ENCODE peak calls at places on chromosomes 2 and 18, in five cellular contexts. F is K562, I is GM12878, R is HepG2, X is H1. T is an unnamed sample.

GRCh38 chr2:149765636-149766035 is 178.1 kb upstream of the MMADHC start:
- DNase-seq in F (no peak), X (no peak), I (no peak), R (no peak), T (no peak)

GRCh38 chr2:16546128-16546754 is 119.4 kb downstream of the CYRIA start:
- DNase-seq in F (peak; percentile 64), R (peak; percentile 64), X (no peak), I (no peak), T (no peak)

GRCh38 chr18:66560092-66560491 is 43.8 kb downstream of the CDH19 start:
- DNase-seq in R (peak; percentile 34), X (no peak), I (no peak), F (no peak), T (no peak)

GRCh38 chr18:61980355-61980754 is 87.5 kb upstream of the RNF152 start:
- DNase-seq in I (no peak), F (no peak), R (no peak), X (no peak), T (no peak)

GRCh38 chr2:9091819-9092218 is 88.3 kb upstream of the MBOAT2 start:
- DNase-seq in X (no peak), F (no peak), R (no peak), I (no peak), T (no peak)

GRCh38 chr2:182359027-182360011 is 67.5 kb downstream of the PDE1A start:
- DNase-seq in I (no peak), X (no peak), R (no peak), F (no peak), T (no peak)

GRCh38 chr18:8507361-8507760 is 101.9 kb upstream of the RAB12 start:
- DNase-seq in F (peak; percentile 44), X (peak; percentile 46), R (peak; percentile 13), I (no peak), T (peak; percentile 3)

GRCh38 chr2:218879881-218880748 is 537 bp upstream of the WNT10A start:
- DNase-seq in I (peak; percentile 80), X (peak; percentile 67), F (no peak), R (no peak), T (no peak)

GRCh38 chr2:207083361-207084080 is 82.2 kb downstream of the KLF7 start:
- DNase-seq in F (no peak), X (no peak), I (no peak), R (no peak), T (no peak)

GRCh38 chr2:148664229-148664628 is 19.7 kb downstream of the EPC2 start:
- DNase-seq in R (no peak), I (no peak), X (no peak), F (no peak), T (no peak)

GRCh38 chr2:16094851-16095250 is 154.5 kb downstream of the MYCN start:
- DNase-seq in F (no peak), R (no peak), I (no peak), X (no peak), T (no peak)

GRCh38 chr2:151246152-151246551 is 15.5 kb downstream of the RBM43 start:
- DNase-seq in R (no peak), X (no peak), I (no peak), F (no peak), T (no peak)

GRCh38 chr2:118693287-118693822 is 154.1 kb downstream of the EN1 start:
- DNase-seq in I (no peak), F (no peak), X (no peak), R (no peak), T (no peak)

GRCh38 chr2:231399853-231400667 is 4.5 kb downstream of the B3GNT7 start:
- DNase-seq in X (peak; percentile 54), I (no peak), F (no peak), R (peak; percentile 41), T (no peak)

GRCh38 chr2:195533771-195534642 is 123.0 kb upstream of the SLC39A10 start:
- DNase-seq in I (no peak), X (no peak), R (no peak), F (peak; percentile 67), T (peak; percentile 61)

GRCh38 chr2:164992818-164993217 is 37.5 kb upstream of the SLC38A11 start:
- DNase-seq in R (peak; percentile 80), I (no peak), F (peak; percentile 82), X (no peak), T (peak; percentile 58)

GRCh38 chr18:55265916-55266488 is 306.7 kb upstream of the CCDC68 start:
- DNase-seq in I (peak; percentile 59), X (no peak), F (no peak), R (no peak), T (no peak)

GRCh38 chr18:27604583-27604982 is 419.5 kb upstream of the CHST9 start:
- DNase-seq in R (no peak), I (no peak), X (no peak), F (no peak), T (no peak)

GRCh38 chr2:129757915-129758421 is 221.5 kb upstream of the RAB6C start:
- DNase-seq in X (no peak), I (no peak), F (no peak), R (no peak), T (no peak)

GRCh38 chr2:3312576-3313345 is 64.9 kb downstream of the EIPR1 start:
- DNase-seq in X (no peak), I (no peak), F (no peak), R (no peak), T (no peak)

GRCh38 chr2:96751800-96752199 is 8.9 kb upstream of the CNNM4 start:
- DNase-seq in I (no peak), F (no peak), R (no peak), X (no peak), T (no peak)

GRCh38 chr2:148209598-148209997 is 188.7 kb downstream of the MBD5 start:
- DNase-seq in I (no peak), X (no peak), F (peak; percentile 64), R (peak; percentile 48), T (peak; percentile 15)

GRCh38 chr2:26088038-26088643 is 54.3 kb downstream of the RAB10 start:
- DNase-seq in R (peak; percentile 42), F (peak; percentile 46), I (no peak), X (no peak), T (no peak)

GRCh38 chr2:126714191-126714965 is 58.4 kb downstream of the GYPC start:
- DNase-seq in R (no peak), X (peak; percentile 11), I (no peak), F (no peak), T (no peak)

GRCh38 chr2:85259101-85259590 is 68.6 kb downstream of the TGOLN2 start:
- DNase-seq in I (no peak), X (no peak), F (no peak), R (no peak), T (no peak)
- TF ChIP-seq SP1 in I (no peak), X (no peak), F (no peak), R (no peak), T (no peak)

DNA sequence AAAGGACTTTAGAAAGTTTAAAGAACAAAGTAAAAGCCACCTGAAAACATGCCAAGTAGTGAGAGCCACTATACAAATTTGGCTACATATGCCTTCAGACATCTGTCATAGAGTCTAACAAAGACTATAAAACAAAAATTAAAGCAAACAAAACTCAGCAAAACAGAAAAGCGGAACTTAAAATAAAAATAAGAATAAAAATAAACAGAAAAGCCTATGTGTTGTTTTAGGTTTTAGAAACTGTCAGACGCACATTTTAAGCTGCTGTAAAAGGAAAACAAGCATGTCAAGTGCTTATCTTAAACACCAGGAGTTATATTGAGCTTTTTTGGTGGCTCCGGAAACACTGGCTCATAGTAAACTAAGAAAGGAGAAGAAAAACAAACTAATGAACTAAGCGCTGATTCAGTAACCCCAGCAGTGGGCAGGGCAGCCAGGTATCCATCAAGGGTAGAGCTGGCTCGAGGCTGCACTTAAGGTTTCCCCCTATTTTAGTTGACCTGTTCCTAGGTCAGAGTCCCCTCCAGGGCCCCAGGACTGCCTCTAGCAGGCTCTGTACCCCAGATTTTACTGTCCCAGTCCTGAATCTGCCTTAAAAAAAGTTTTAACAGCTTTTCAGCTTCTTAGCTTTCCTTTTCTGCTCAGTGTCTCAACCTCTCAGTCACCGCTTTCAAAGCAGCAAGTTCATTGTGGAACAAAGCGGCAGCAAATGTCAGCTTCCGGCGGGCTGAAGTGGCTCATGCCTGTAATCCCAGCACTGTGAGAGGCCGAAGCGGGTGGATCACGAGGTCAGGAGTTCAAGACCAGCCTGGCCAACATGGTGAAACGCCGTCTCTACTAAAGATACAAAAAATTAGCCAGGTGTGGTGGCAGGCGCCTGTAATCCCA is 15.3 kb upstream of the RMC1 start:
- DNase-seq in I (peak; percentile 62), X (no peak), F (peak; percentile 84), R (peak; percentile 60), T (no peak)
- H3K4me3 ChIP-seq in I (peak overlapping the region; percentile 70), X (no peak overlapping the region), F (peak overlapping the region; percentile 17), R (peak overlapping the region; percentile 48), T (no peak overlapping the region)

DNA sequence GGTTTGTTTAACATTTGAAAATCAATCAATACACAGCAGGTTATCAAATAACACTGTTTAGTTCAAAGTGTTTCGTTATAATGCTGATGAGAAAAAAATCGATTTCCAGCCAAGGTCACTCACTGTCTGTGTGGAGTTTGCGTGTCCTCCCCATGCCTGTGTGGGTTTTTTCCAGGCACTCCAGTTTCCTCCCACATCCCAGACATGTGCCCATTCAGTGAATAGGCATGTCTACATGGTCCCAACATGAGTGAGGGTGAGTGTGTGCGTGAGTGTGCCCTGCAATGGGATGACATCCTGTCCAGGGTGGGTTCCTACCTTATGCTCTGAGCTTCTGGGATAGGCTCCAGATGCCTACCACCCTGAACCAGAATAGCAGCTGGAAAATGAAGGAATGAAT is 8.7 kb upstream of the GKN2 start:
- DNase-seq in F (no peak), I (no peak), X (no peak), R (no peak), T (no peak)
- TF ChIP-seq SP1 in F (no peak), I (no peak), X (no peak), R (no peak), T (no peak)

GRCh38 chr2:116718451-116718850 is 1096.0 kb upstream of the DDX18 start:
- DNase-seq in F (no peak), X (no peak), I (no peak), R (no peak), T (no peak)
- H3K4me3 ChIP-seq in F (no peak overlapping the region), X (no peak overlapping the region), I (no peak overlapping the region), R (no peak overlapping the region), T (no peak overlapping the region)